ENCODE peak calls at places on chromosomes 7 and 10, in ten cellular contexts. One of them, this sample, is unnamed.

GRCh38 chr7:78578701-78579100 is 780.1 kb downstream of the PHTF2 start:
- DNase-seq in NCI-H2171 treated with DMSO at 0.1 percent for 48 hours: no peak
- DNase-seq in endothelial cell: no peak
- DNase-seq in activated T-helper 1 cell treated with anti-CD3 and anti-CD28 coated beads, Interleukin-12 subunit alpha, Interleukin-12 subunit beta, Interleukin-2, Interleukin-4 antibody, amounts not matched to agents 30 ng/mL and 10 ng/mL and 1 ng/mL, durations not matched to agents 14 hours and 24 hours and 36 hours: no peak
- DNase-seq in fibroblast of mammary gland: no peak
- DNase-seq in ELF-1: peak
- DNase-seq in stimulated activated CD4-positive, alpha-beta T cell treated with anti-CD3 and anti-CD28 coated beads, Interleukin-4, amount 100 ng/mL, for 4 hours: no peak
- DNase-seq in colonic mucosa: no peak
- DNase-seq in COR-L47: no peak
- DNase-seq in cardiac fibroblast: no peak
- DNase-seq in this sample: no peak

GRCh38 chr10:96250349-96250748 is 21.0 kb downstream of the BLNK start:
- DNase-seq in NCI-H2171 treated with DMSO at 0.1 percent for 48 hours: no peak
- DNase-seq in endothelial cell: no peak
- DNase-seq in activated T-helper 1 cell treated with anti-CD3 and anti-CD28 coated beads, Interleukin-12 subunit alpha, Interleukin-12 subunit beta, Interleukin-2, Interleukin-4 antibody, amounts not matched to agents 30 ng/mL and 10 ng/mL and 1 ng/mL, durations not matched to agents 14 hours and 24 hours and 36 hours: no peak
- DNase-seq in fibroblast of mammary gland: no peak
- DNase-seq in ELF-1: no peak
- DNase-seq in stimulated activated CD4-positive, alpha-beta T cell treated with anti-CD3 and anti-CD28 coated beads, Interleukin-4, amount 100 ng/mL, for 4 hours: no peak
- DNase-seq in colonic mucosa: no peak
- DNase-seq in COR-L47: no peak
- DNase-seq in cardiac fibroblast: no peak
- DNase-seq in this sample: no peak

GRCh38 chr7:51033722-51034530 is 251.2 kb upstream of the GRB10 start:
- DNase-seq in NCI-H2171 treated with DMSO at 0.1 percent for 48 hours: no peak
- DNase-seq in endothelial cell: no peak
- DNase-seq in activated T-helper 1 cell treated with anti-CD3 and anti-CD28 coated beads, Interleukin-12 subunit alpha, Interleukin-12 subunit beta, Interleukin-2, Interleukin-4 antibody, amounts not matched to agents 30 ng/mL and 10 ng/mL and 1 ng/mL, durations not matched to agents 14 hours and 24 hours and 36 hours: no peak
- DNase-seq in fibroblast of mammary gland: no peak
- DNase-seq in ELF-1: peak
- DNase-seq in stimulated activated CD4-positive, alpha-beta T cell treated with anti-CD3 and anti-CD28 coated beads, Interleukin-4, amount 100 ng/mL, for 4 hours: no peak
- DNase-seq in colonic mucosa: no peak
- DNase-seq in COR-L47: no peak
- DNase-seq in cardiac fibroblast: no peak
- DNase-seq in this sample: no peak

GRCh38 chr7:41825927-41826480 is 123.1 kb upstream of the INHBA start:
- DNase-seq in NCI-H2171 treated with DMSO at 0.1 percent for 48 hours: no peak
- DNase-seq in endothelial cell: no peak
- DNase-seq in activated T-helper 1 cell treated with anti-CD3 and anti-CD28 coated beads, Interleukin-12 subunit alpha, Interleukin-12 subunit beta, Interleukin-2, Interleukin-4 antibody, amounts not matched to agents 30 ng/mL and 10 ng/mL and 1 ng/mL, durations not matched to agents 14 hours and 24 hours and 36 hours: no peak
- DNase-seq in fibroblast of mammary gland: no peak
- DNase-seq in ELF-1: no peak
- DNase-seq in stimulated activated CD4-positive, alpha-beta T cell treated with anti-CD3 and anti-CD28 coated beads, Interleukin-4, amount 100 ng/mL, for 4 hours: no peak
- DNase-seq in colonic mucosa: no peak
- DNase-seq in COR-L47: no peak
- DNase-seq in cardiac fibroblast: peak
- DNase-seq in this sample: no peak

GRCh38 chr7:90766814-90767564 is 170.9 kb downstream of the CDK14 start:
- DNase-seq in NCI-H2171 treated with DMSO at 0.1 percent for 48 hours: no peak
- DNase-seq in endothelial cell: no peak
- DNase-seq in activated T-helper 1 cell treated with anti-CD3 and anti-CD28 coated beads, Interleukin-12 subunit alpha, Interleukin-12 subunit beta, Interleukin-2, Interleukin-4 antibody, amounts not matched to agents 30 ng/mL and 10 ng/mL and 1 ng/mL, durations not matched to agents 14 hours and 24 hours and 36 hours: no peak
- DNase-seq in fibroblast of mammary gland: peak
- DNase-seq in ELF-1: peak
- DNase-seq in stimulated activated CD4-positive, alpha-beta T cell treated with anti-CD3 and anti-CD28 coated beads, Interleukin-4, amount 100 ng/mL, for 4 hours: no peak
- DNase-seq in colonic mucosa: peak
- DNase-seq in COR-L47: no peak
- DNase-seq in cardiac fibroblast: peak
- DNase-seq in this sample: no peak

GRCh38 chr7:29457141-29457561 is 106.5 kb upstream of the PRR15 start:
- DNase-seq in NCI-H2171 treated with DMSO at 0.1 percent for 48 hours: no peak
- DNase-seq in endothelial cell: no peak
- DNase-seq in activated T-helper 1 cell treated with anti-CD3 and anti-CD28 coated beads, Interleukin-12 subunit alpha, Interleukin-12 subunit beta, Interleukin-2, Interleukin-4 antibody, amounts not matched to agents 30 ng/mL and 10 ng/mL and 1 ng/mL, durations not matched to agents 14 hours and 24 hours and 36 hours: no peak
- DNase-seq in fibroblast of mammary gland: no peak
- DNase-seq in ELF-1: peak
- DNase-seq in stimulated activated CD4-positive, alpha-beta T cell treated with anti-CD3 and anti-CD28 coated beads, Interleukin-4, amount 100 ng/mL, for 4 hours: no peak
- DNase-seq in colonic mucosa: no peak
- DNase-seq in COR-L47: no peak
- DNase-seq in cardiac fibroblast: no peak
- DNase-seq in this sample: no peak

GRCh38 chr10:1527951-1528350 is 209.4 kb downstream of the ADARB2 start:
- DNase-seq in NCI-H2171 treated with DMSO at 0.1 percent for 48 hours: no peak
- DNase-seq in endothelial cell: no peak
- DNase-seq in activated T-helper 1 cell treated with anti-CD3 and anti-CD28 coated beads, Interleukin-12 subunit alpha, Interleukin-12 subunit beta, Interleukin-2, Interleukin-4 antibody, amounts not matched to agents 30 ng/mL and 10 ng/mL and 1 ng/mL, durations not matched to agents 14 hours and 24 hours and 36 hours: no peak
- DNase-seq in fibroblast of mammary gland: no peak
- DNase-seq in ELF-1: no peak
- DNase-seq in stimulated activated CD4-positive, alpha-beta T cell treated with anti-CD3 and anti-CD28 coated beads, Interleukin-4, amount 100 ng/mL, for 4 hours: no peak
- DNase-seq in colonic mucosa: no peak
- DNase-seq in COR-L47: no peak
- DNase-seq in cardiac fibroblast: no peak
- DNase-seq in this sample: no peak

GRCh38 chr7:37208528-37208927 is 240.1 kb downstream of the ELMO1 start:
- DNase-seq in NCI-H2171 treated with DMSO at 0.1 percent for 48 hours: peak
- DNase-seq in endothelial cell: no peak
- DNase-seq in activated T-helper 1 cell treated with anti-CD3 and anti-CD28 coated beads, Interleukin-12 subunit alpha, Interleukin-12 subunit beta, Interleukin-2, Interleukin-4 antibody, amounts not matched to agents 30 ng/mL and 10 ng/mL and 1 ng/mL, durations not matched to agents 14 hours and 24 hours and 36 hours: no peak
- DNase-seq in fibroblast of mammary gland: peak
- DNase-seq in ELF-1: peak
- DNase-seq in stimulated activated CD4-positive, alpha-beta T cell treated with anti-CD3 and anti-CD28 coated beads, Interleukin-4, amount 100 ng/mL, for 4 hours: no peak
- DNase-seq in colonic mucosa: peak
- DNase-seq in COR-L47: peak
- DNase-seq in cardiac fibroblast: peak
- DNase-seq in this sample: no peak

GRCh38 chr10:4704034-4704545 is 121.9 kb upstream of the AKR1E2 start:
- DNase-seq in NCI-H2171 treated with DMSO at 0.1 percent for 48 hours: no peak
- DNase-seq in endothelial cell: no peak
- DNase-seq in activated T-helper 1 cell treated with anti-CD3 and anti-CD28 coated beads, Interleukin-12 subunit alpha, Interleukin-12 subunit beta, Interleukin-2, Interleukin-4 antibody, amounts not matched to agents 30 ng/mL and 10 ng/mL and 1 ng/mL, durations not matched to agents 14 hours and 24 hours and 36 hours: no peak
- DNase-seq in fibroblast of mammary gland: peak
- DNase-seq in ELF-1: no peak
- DNase-seq in stimulated activated CD4-positive, alpha-beta T cell treated with anti-CD3 and anti-CD28 coated beads, Interleukin-4, amount 100 ng/mL, for 4 hours: no peak
- DNase-seq in colonic mucosa: no peak
- DNase-seq in COR-L47: no peak
- DNase-seq in cardiac fibroblast: peak
- DNase-seq in this sample: no peak

GRCh38 chr7:112254166-112254565 is 47.7 kb downstream of the ZNF277 start:
- DNase-seq in NCI-H2171 treated with DMSO at 0.1 percent for 48 hours: no peak
- DNase-seq in endothelial cell: no peak
- DNase-seq in activated T-helper 1 cell treated with anti-CD3 and anti-CD28 coated beads, Interleukin-12 subunit alpha, Interleukin-12 subunit beta, Interleukin-2, Interleukin-4 antibody, amounts not matched to agents 30 ng/mL and 10 ng/mL and 1 ng/mL, durations not matched to agents 14 hours and 24 hours and 36 hours: no peak
- DNase-seq in fibroblast of mammary gland: no peak
- DNase-seq in ELF-1: no peak
- DNase-seq in stimulated activated CD4-positive, alpha-beta T cell treated with anti-CD3 and anti-CD28 coated beads, Interleukin-4, amount 100 ng/mL, for 4 hours: no peak
- DNase-seq in colonic mucosa: no peak
- DNase-seq in COR-L47: no peak
- DNase-seq in cardiac fibroblast: no peak
- DNase-seq in this sample: no peak

GRCh38 chr7:4091767-4092166 is 590.3 kb upstream of the FOXK1 start:
- DNase-seq in NCI-H2171 treated with DMSO at 0.1 percent for 48 hours: no peak
- DNase-seq in endothelial cell: no peak
- DNase-seq in activated T-helper 1 cell treated with anti-CD3 and anti-CD28 coated beads, Interleukin-12 subunit alpha, Interleukin-12 subunit beta, Interleukin-2, Interleukin-4 antibody, amounts not matched to agents 30 ng/mL and 10 ng/mL and 1 ng/mL, durations not matched to agents 14 hours and 24 hours and 36 hours: no peak
- DNase-seq in fibroblast of mammary gland: no peak
- DNase-seq in ELF-1: no peak
- DNase-seq in stimulated activated CD4-positive, alpha-beta T cell treated with anti-CD3 and anti-CD28 coated beads, Interleukin-4, amount 100 ng/mL, for 4 hours: no peak
- DNase-seq in colonic mucosa: no peak
- DNase-seq in COR-L47: no peak
- DNase-seq in cardiac fibroblast: no peak
- DNase-seq in this sample: no peak

GRCh38 chr7:64625114-64626082 is 40.5 kb upstream of the ZNF107 start:
- DNase-seq in NCI-H2171 treated with DMSO at 0.1 percent for 48 hours: peak
- DNase-seq in endothelial cell: no peak
- DNase-seq in activated T-helper 1 cell treated with anti-CD3 and anti-CD28 coated beads, Interleukin-12 subunit alpha, Interleukin-12 subunit beta, Interleukin-2, Interleukin-4 antibody, amounts not matched to agents 30 ng/mL and 10 ng/mL and 1 ng/mL, durations not matched to agents 14 hours and 24 hours and 36 hours: no peak
- DNase-seq in fibroblast of mammary gland: no peak
- DNase-seq in ELF-1: no peak
- DNase-seq in stimulated activated CD4-positive, alpha-beta T cell treated with anti-CD3 and anti-CD28 coated beads, Interleukin-4, amount 100 ng/mL, for 4 hours: no peak
- DNase-seq in colonic mucosa: no peak
- DNase-seq in COR-L47: no peak
- DNase-seq in cardiac fibroblast: peak
- DNase-seq in this sample: no peak

GRCh38 chr10:15710455-15710854 is 9.3 kb downstream of the ITGA8 start:
- DNase-seq in NCI-H2171 treated with DMSO at 0.1 percent for 48 hours: no peak
- DNase-seq in endothelial cell: no peak
- DNase-seq in activated T-helper 1 cell treated with anti-CD3 and anti-CD28 coated beads, Interleukin-12 subunit alpha, Interleukin-12 subunit beta, Interleukin-2, Interleukin-4 antibody, amounts not matched to agents 30 ng/mL and 10 ng/mL and 1 ng/mL, durations not matched to agents 14 hours and 24 hours and 36 hours: no peak
- DNase-seq in fibroblast of mammary gland: no peak
- DNase-seq in ELF-1: no peak
- DNase-seq in stimulated activated CD4-positive, alpha-beta T cell treated with anti-CD3 and anti-CD28 coated beads, Interleukin-4, amount 100 ng/mL, for 4 hours: no peak
- DNase-seq in colonic mucosa: no peak
- DNase-seq in COR-L47: no peak
- DNase-seq in cardiac fibroblast: no peak
- DNase-seq in this sample: no peak

GRCh38 chr10:9126728-9127127 is 1072.2 kb downstream of the GATA3 start:
- DNase-seq in NCI-H2171 treated with DMSO at 0.1 percent for 48 hours: no peak
- DNase-seq in endothelial cell: no peak
- DNase-seq in activated T-helper 1 cell treated with anti-CD3 and anti-CD28 coated beads, Interleukin-12 subunit alpha, Interleukin-12 subunit beta, Interleukin-2, Interleukin-4 antibody, amounts not matched to agents 30 ng/mL and 10 ng/mL and 1 ng/mL, durations not matched to agents 14 hours and 24 hours and 36 hours: no peak
- DNase-seq in fibroblast of mammary gland: no peak
- DNase-seq in ELF-1: no peak
- DNase-seq in stimulated activated CD4-positive, alpha-beta T cell treated with anti-CD3 and anti-CD28 coated beads, Interleukin-4, amount 100 ng/mL, for 4 hours: no peak
- DNase-seq in colonic mucosa: no peak
- DNase-seq in COR-L47: no peak
- DNase-seq in cardiac fibroblast: no peak
- DNase-seq in this sample: no peak

GRCh38 chr10:104128214-104128613 is 6.2 kb downstream of the SFR1 start:
- DNase-seq in NCI-H2171 treated with DMSO at 0.1 percent for 48 hours: no peak
- DNase-seq in endothelial cell: no peak
- DNase-seq in activated T-helper 1 cell treated with anti-CD3 and anti-CD28 coated beads, Interleukin-12 subunit alpha, Interleukin-12 subunit beta, Interleukin-2, Interleukin-4 antibody, amounts not matched to agents 30 ng/mL and 10 ng/mL and 1 ng/mL, durations not matched to agents 14 hours and 24 hours and 36 hours: no peak
- DNase-seq in fibroblast of mammary gland: peak
- DNase-seq in ELF-1: no peak
- DNase-seq in stimulated activated CD4-positive, alpha-beta T cell treated with anti-CD3 and anti-CD28 coated beads, Interleukin-4, amount 100 ng/mL, for 4 hours: no peak
- DNase-seq in colonic mucosa: no peak
- DNase-seq in COR-L47: no peak
- DNase-seq in cardiac fibroblast: peak
- DNase-seq in this sample: no peak

GRCh38 chr10:71727429-71728217 is 8.0 kb upstream of the C10orf105 start:
- DNase-seq in NCI-H2171 treated with DMSO at 0.1 percent for 48 hours: peak
- DNase-seq in endothelial cell: no peak
- DNase-seq in activated T-helper 1 cell treated with anti-CD3 and anti-CD28 coated beads, Interleukin-12 subunit alpha, Interleukin-12 subunit beta, Interleukin-2, Interleukin-4 antibody, amounts not matched to agents 30 ng/mL and 10 ng/mL and 1 ng/mL, durations not matched to agents 14 hours and 24 hours and 36 hours: peak
- DNase-seq in fibroblast of mammary gland: peak
- DNase-seq in ELF-1: no peak
- DNase-seq in stimulated activated CD4-positive, alpha-beta T cell treated with anti-CD3 and anti-CD28 coated beads, Interleukin-4, amount 100 ng/mL, for 4 hours: peak
- DNase-seq in colonic mucosa: peak
- DNase-seq in COR-L47: no peak
- DNase-seq in cardiac fibroblast: peak
- DNase-seq in this sample: peak

GRCh38 chr10:17954856-17955255 is 3.1 kb downstream of the SLC39A12 start:
- DNase-seq in NCI-H2171 treated with DMSO at 0.1 percent for 48 hours: no peak
- DNase-seq in endothelial cell: no peak
- DNase-seq in activated T-helper 1 cell treated with anti-CD3 and anti-CD28 coated beads, Interleukin-12 subunit alpha, Interleukin-12 subunit beta, Interleukin-2, Interleukin-4 antibody, amounts not matched to agents 30 ng/mL and 10 ng/mL and 1 ng/mL, durations not matched to agents 14 hours and 24 hours and 36 hours: no peak
- DNase-seq in fibroblast of mammary gland: peak
- DNase-seq in ELF-1: no peak
- DNase-seq in stimulated activated CD4-positive, alpha-beta T cell treated with anti-CD3 and anti-CD28 coated beads, Interleukin-4, amount 100 ng/mL, for 4 hours: no peak
- DNase-seq in colonic mucosa: no peak
- DNase-seq in COR-L47: no peak
- DNase-seq in cardiac fibroblast: peak
- DNase-seq in this sample: no peak

GRCh38 chr7:99404235-99404976 is 4.0 kb downstream of the PDAP1 start:
- DNase-seq in NCI-H2171 treated with DMSO at 0.1 percent for 48 hours: no peak
- DNase-seq in endothelial cell: no peak
- DNase-seq in activated T-helper 1 cell treated with anti-CD3 and anti-CD28 coated beads, Interleukin-12 subunit alpha, Interleukin-12 subunit beta, Interleukin-2, Interleukin-4 antibody, amounts not matched to agents 30 ng/mL and 10 ng/mL and 1 ng/mL, durations not matched to agents 14 hours and 24 hours and 36 hours: no peak
- DNase-seq in fibroblast of mammary gland: peak
- DNase-seq in ELF-1: no peak
- DNase-seq in stimulated activated CD4-positive, alpha-beta T cell treated with anti-CD3 and anti-CD28 coated beads, Interleukin-4, amount 100 ng/mL, for 4 hours: no peak
- DNase-seq in colonic mucosa: no peak
- DNase-seq in COR-L47: no peak
- DNase-seq in cardiac fibroblast: peak
- DNase-seq in this sample: no peak

GRCh38 chr7:22447759-22448158 is 52.2 kb downstream of the STEAP1B start:
- DNase-seq in NCI-H2171 treated with DMSO at 0.1 percent for 48 hours: no peak
- DNase-seq in endothelial cell: no peak
- DNase-seq in activated T-helper 1 cell treated with anti-CD3 and anti-CD28 coated beads, Interleukin-12 subunit alpha, Interleukin-12 subunit beta, Interleukin-2, Interleukin-4 antibody, amounts not matched to agents 30 ng/mL and 10 ng/mL and 1 ng/mL, durations not matched to agents 14 hours and 24 hours and 36 hours: no peak
- DNase-seq in fibroblast of mammary gland: no peak
- DNase-seq in ELF-1: no peak
- DNase-seq in stimulated activated CD4-positive, alpha-beta T cell treated with anti-CD3 and anti-CD28 coated beads, Interleukin-4, amount 100 ng/mL, for 4 hours: no peak
- DNase-seq in colonic mucosa: no peak
- DNase-seq in COR-L47: no peak
- DNase-seq in cardiac fibroblast: no peak
- DNase-seq in this sample: no peak

GRCh38 chr7:55339033-55339995 is 25.8 kb upstream of the LANCL2 start:
- DNase-seq in NCI-H2171 treated with DMSO at 0.1 percent for 48 hours: peak
- DNase-seq in endothelial cell: no peak
- DNase-seq in activated T-helper 1 cell treated with anti-CD3 and anti-CD28 coated beads, Interleukin-12 subunit alpha, Interleukin-12 subunit beta, Interleukin-2, Interleukin-4 antibody, amounts not matched to agents 30 ng/mL and 10 ng/mL and 1 ng/mL, durations not matched to agents 14 hours and 24 hours and 36 hours: no peak
- DNase-seq in fibroblast of mammary gland: no peak
- DNase-seq in ELF-1: no peak
- DNase-seq in stimulated activated CD4-positive, alpha-beta T cell treated with anti-CD3 and anti-CD28 coated beads, Interleukin-4, amount 100 ng/mL, for 4 hours: no peak
- DNase-seq in colonic mucosa: no peak
- DNase-seq in COR-L47: no peak
- DNase-seq in cardiac fibroblast: no peak
- DNase-seq in this sample: no peak

GRCh38 chr10:35631404-35631803 is 10.7 kb downstream of the FZD8 start:
- DNase-seq in NCI-H2171 treated with DMSO at 0.1 percent for 48 hours: no peak
- DNase-seq in endothelial cell: no peak
- DNase-seq in activated T-helper 1 cell treated with anti-CD3 and anti-CD28 coated beads, Interleukin-12 subunit alpha, Interleukin-12 subunit beta, Interleukin-2, Interleukin-4 antibody, amounts not matched to agents 30 ng/mL and 10 ng/mL and 1 ng/mL, durations not matched to agents 14 hours and 24 hours and 36 hours: no peak
- DNase-seq in fibroblast of mammary gland: no peak
- DNase-seq in ELF-1: no peak
- DNase-seq in stimulated activated CD4-positive, alpha-beta T cell treated with anti-CD3 and anti-CD28 coated beads, Interleukin-4, amount 100 ng/mL, for 4 hours: no peak
- DNase-seq in colonic mucosa: no peak
- DNase-seq in COR-L47: no peak
- DNase-seq in cardiac fibroblast: no peak
- DNase-seq in this sample: no peak

GRCh38 chr7:16015981-16016380 is 329.5 kb upstream of the MEOX2 start:
- DNase-seq in NCI-H2171 treated with DMSO at 0.1 percent for 48 hours: no peak
- DNase-seq in endothelial cell: no peak
- DNase-seq in activated T-helper 1 cell treated with anti-CD3 and anti-CD28 coated beads, Interleukin-12 subunit alpha, Interleukin-12 subunit beta, Interleukin-2, Interleukin-4 antibody, amounts not matched to agents 30 ng/mL and 10 ng/mL and 1 ng/mL, durations not matched to agents 14 hours and 24 hours and 36 hours: no peak
- DNase-seq in fibroblast of mammary gland: peak
- DNase-seq in ELF-1: no peak
- DNase-seq in stimulated activated CD4-positive, alpha-beta T cell treated with anti-CD3 and anti-CD28 coated beads, Interleukin-4, amount 100 ng/mL, for 4 hours: no peak
- DNase-seq in colonic mucosa: no peak
- DNase-seq in COR-L47: no peak
- DNase-seq in cardiac fibroblast: peak
- DNase-seq in this sample: no peak

GRCh38 chr10:100879741-100880360 is 32.9 kb upstream of the SLF2 start:
- DNase-seq in NCI-H2171 treated with DMSO at 0.1 percent for 48 hours: no peak
- DNase-seq in endothelial cell: peak
- DNase-seq in activated T-helper 1 cell treated with anti-CD3 and anti-CD28 coated beads, Interleukin-12 subunit alpha, Interleukin-12 subunit beta, Interleukin-2, Interleukin-4 antibody, amounts not matched to agents 30 ng/mL and 10 ng/mL and 1 ng/mL, durations not matched to agents 14 hours and 24 hours and 36 hours: no peak
- DNase-seq in fibroblast of mammary gland: no peak
- DNase-seq in ELF-1: peak
- DNase-seq in stimulated activated CD4-positive, alpha-beta T cell treated with anti-CD3 and anti-CD28 coated beads, Interleukin-4, amount 100 ng/mL, for 4 hours: no peak
- DNase-seq in colonic mucosa: no peak
- DNase-seq in COR-L47: no peak
- DNase-seq in cardiac fibroblast: no peak
- DNase-seq in this sample: no peak

GRCh38 chr7:150934045-150934766 is 43.9 kb downstream of the KCNH2 start:
- DNase-seq in NCI-H2171 treated with DMSO at 0.1 percent for 48 hours: no peak
- DNase-seq in endothelial cell: no peak
- DNase-seq in activated T-helper 1 cell treated with anti-CD3 and anti-CD28 coated beads, Interleukin-12 subunit alpha, Interleukin-12 subunit beta, Interleukin-2, Interleukin-4 antibody, amounts not matched to agents 30 ng/mL and 10 ng/mL and 1 ng/mL, durations not matched to agents 14 hours and 24 hours and 36 hours: no peak
- DNase-seq in fibroblast of mammary gland: no peak
- DNase-seq in ELF-1: no peak
- DNase-seq in stimulated activated CD4-positive, alpha-beta T cell treated with anti-CD3 and anti-CD28 coated beads, Interleukin-4, amount 100 ng/mL, for 4 hours: no peak
- DNase-seq in colonic mucosa: no peak
- DNase-seq in COR-L47: no peak
- DNase-seq in cardiac fibroblast: no peak
- DNase-seq in this sample: no peak

GRCh38 chr10:6617319-6618076 is 37.4 kb upstream of the PRKCQ start:
- DNase-seq in NCI-H2171 treated with DMSO at 0.1 percent for 48 hours: no peak
- DNase-seq in endothelial cell: no peak
- DNase-seq in activated T-helper 1 cell treated with anti-CD3 and anti-CD28 coated beads, Interleukin-12 subunit alpha, Interleukin-12 subunit beta, Interleukin-2, Interleukin-4 antibody, amounts not matched to agents 30 ng/mL and 10 ng/mL and 1 ng/mL, durations not matched to agents 14 hours and 24 hours and 36 hours: no peak
- DNase-seq in fibroblast of mammary gland: no peak
- DNase-seq in ELF-1: no peak
- DNase-seq in stimulated activated CD4-positive, alpha-beta T cell treated with anti-CD3 and anti-CD28 coated beads, Interleukin-4, amount 100 ng/mL, for 4 hours: no peak
- DNase-seq in colonic mucosa: no peak
- DNase-seq in COR-L47: no peak
- DNase-seq in cardiac fibroblast: no peak
- DNase-seq in this sample: no peak

This sample was measured in activated T-cell treated with anti-CD3 and anti-CD28 coated beads for 4 hours.